ENCODE peak calls at places on chromosomes 13 and 19, in six cellular contexts. T is LoVo; Y is stimulated activated CD4-positive, alpha-beta T cell treated with anti-CD3 and anti-CD28 coated beads, Interleukin-2, amount 100 ng/mL, for 48 hours; V is GF-D8; H is amniotic epithelial cell; U is activated T-helper 9 cell treated with anti-CD3 and anti-CD28 coated beads, Interleukin-2, amount 50 U/mL, for 16 hours. Z is an unnamed sample.

GRCh38 chr19:28546148-28546685 is 666.7 kb downstream of the UQCRFS1 start:
- DNase-seq in U (no peak), H (no peak), T (no peak), Y (no peak), V (no peak), Z (no peak)

GRCh38 chr13:105908581-105908980 is 626.9 kb downstream of the EFNB2 start:
- DNase-seq in Y (no peak), T (no peak), H (no peak), V (no peak), U (no peak), Z (no peak)

GRCh38 chr13:98172570-98173405 is 4.3 kb downstream of the RNF113B start:
- DNase-seq in U (no peak), H (peak), Y (no peak), T (no peak), V (no peak), Z (peak)

GRCh38 chr19:57935731-57936130 is 529 bp upstream of the ZNF418 start:
- DNase-seq in H (no peak), T (no peak), Y (no peak), U (no peak), V (no peak), Z (no peak)

GRCh38 chr19:6276447-6276846 is 3.3 kb downstream of the MLLT1 start:
- DNase-seq in U (no peak), H (peak), V (no peak), T (no peak), Y (no peak), Z (peak)

GRCh38 chr19:45250832-45251451 is at the start of gene MARK4:
- DNase-seq in Y (peak), H (peak), V (peak), T (peak), U (peak), Z (peak)

GRCh38 chr19:3555653-3556422 is 1.5 kb downstream of the MFSD12 start:
- DNase-seq in Y (no peak), T (no peak), V (no peak), U (no peak), H (no peak), Z (no peak)

GRCh38 chr13:38265135-38265497 is 84.5 kb upstream of the UFM1 start:
- DNase-seq in V (no peak), H (no peak), Y (no peak), U (no peak), T (no peak), Z (no peak)

GRCh38 chr19:16078311-16078758 is 2.0 kb downstream of the TPM4 start:
- DNase-seq in H (peak), T (no peak), Y (no peak), V (no peak), U (no peak), Z (no peak)

GRCh38 chr19:18390075-18390909 is 4.3 kb downstream of the GDF15 start:
- DNase-seq in Y (no peak), T (peak), V (no peak), U (no peak), H (no peak), Z (peak)

GRCh38 chr13:80083516-80084085 is 257.3 kb downstream of the SPRY2 start:
- DNase-seq in H (peak), T (no peak), U (no peak), V (no peak), Y (no peak), Z (peak)

GRCh38 chr19:17743874-17744273 is 7.4 kb upstream of the FCHO1 start:
- DNase-seq in Y (no peak), T (no peak), H (peak), V (no peak), U (no peak), Z (peak)

GRCh38 chr19:3454656-3455392 is 25.5 kb downstream of the SMIM24 start:
- DNase-seq in H (no peak), T (no peak), Y (no peak), V (no peak), U (no peak), Z (no peak)

GRCh38 chr13:37118002-37118401 is 12.5 kb upstream of the CSNK1A1L start:
- DNase-seq in T (no peak), V (no peak), Y (no peak), H (no peak), U (no peak), Z (no peak)

GRCh38 chr13:94702181-94703041 is 9.9 kb downstream of the SOX21 start:
- DNase-seq in U (no peak), V (no peak), H (no peak), Y (no peak), T (no peak), Z (no peak)

GRCh38 chr19:1168877-1169791 is 4.9 kb downstream of the SBNO2 start:
- DNase-seq in U (no peak), Y (no peak), V (no peak), T (no peak), H (peak), Z (peak)

GRCh38 chr13:40210865-40211585 is 455.4 kb downstream of the FOXO1 start:
- DNase-seq in U (no peak), T (no peak), V (no peak), Y (no peak), H (no peak), Z (no peak)

GRCh38 chr19:2887391-2887914 is 13.3 kb upstream of the ZNF57 start:
- DNase-seq in V (peak), T (peak), U (no peak), H (peak), Y (no peak), Z (peak)

GRCh38 chr13:42696191-42696590 is 85.2 kb upstream of the FAM216B start:
- DNase-seq in T (no peak), Y (no peak), H (peak), U (no peak), V (no peak), Z (peak)

GRCh38 chr19:31304877-31305312 is 44.3 kb downstream of the TSHZ3 start:
- DNase-seq in H (peak), T (no peak), U (no peak), V (peak), Y (no peak), Z (peak)

Z was measured in fibroblast of villous mesenchyme.